ENCODE peak calls at places on chromosomes 4 and X, in eight cellular contexts. Y, F, A, T, Z, D, C and M are unnamed samples.

GRCh38 chr4:1604181-1604705 is 79.9 kb downstream of the FAM53A start:
- DNase-seq in Y (no peak), F (no peak), A (peak; percentile 20), T (no peak), Z (no peak), D (no peak), C (peak; percentile 10), M (no peak)

GRCh38 chr4:128854433-128854832 is 44.9 kb downstream of the JADE1 start:
- DNase-seq in Y (no peak), F (no peak), A (no peak), T (no peak), Z (no peak), D (no peak), C (no peak), M (no peak)

GRCh38 chr4:4402966-4403365 is 16.1 kb downstream of the NSG1 start:
- DNase-seq in Y (peak; percentile 17), F (no peak), A (no peak), T (no peak), Z (no peak), D (no peak), C (no peak), M (no peak)

GRCh38 chrX:71618787-71619186 is 476 bp upstream of the CXCR3 start:
- DNase-seq in Y (no peak), F (no peak), A (no peak), T (no peak), Z (no peak), D (no peak), C (no peak), M (no peak)

GRCh38 chrX:110003167-110004156 is 548 bp downstream of the TMEM164 start:
- DNase-seq in Y (no peak), F (peak; percentile 41), A (peak; percentile 26), T (no peak), Z (peak; percentile 39), D (peak; percentile 20), C (peak; percentile 25), M (no peak)

GRCh38 chr4:159273126-159273438 is 170.2 kb downstream of the RAPGEF2 start:
- DNase-seq in Y (no peak), F (no peak), A (no peak), T (no peak), Z (no peak), D (no peak), C (peak; percentile 52), M (no peak)

GRCh38 chrX:69197690-69198089 is 32.4 kb upstream of the PJA1 start:
- DNase-seq in Y (no peak), F (no peak), A (no peak), T (no peak), Z (no peak), D (no peak), C (no peak), M (no peak)

GRCh38 chrX:85375333-85375738 is 4.1 kb downstream of the POF1B start:
- DNase-seq in Y (no peak), F (no peak), A (peak; percentile 23), T (no peak), Z (no peak), D (no peak), C (no peak), M (no peak)

GRCh38 chrX:39418132-39418935 is 617.1 kb downstream of the MID1IP1 start:
- DNase-seq in Y (no peak), F (no peak), A (no peak), T (no peak), Z (no peak), D (no peak), C (no peak), M (no peak)

GRCh38 chrX:619812-620493 is 10.6 kb upstream of the SHOX start:
- DNase-seq in Y (no peak), F (peak; percentile 22), A (no peak), T (no peak), Z (no peak), D (no peak), C (no peak), M (no peak)

GRCh38 chrX:134654398-134655012 is 3.8 kb downstream of the PLAC1 start:
- DNase-seq in Y (no peak), F (no peak), A (no peak), T (no peak), Z (no peak), D (no peak), C (no peak), M (no peak)

GRCh38 chr4:73075832-73076231 is 6.3 kb upstream of the COX18 start:
- DNase-seq in Y (no peak), F (no peak), A (no peak), T (no peak), Z (no peak), D (no peak), C (no peak), M (no peak)

GRCh38 chrX:42519666-42520231 is 258.2 kb downstream of the PPP1R2C start:
- DNase-seq in Y (peak; percentile 51), F (no peak), A (peak; percentile 34), T (no peak), Z (no peak), D (no peak), C (peak; percentile 67), M (no peak)

GRCh38 chrX:19677121-19677520 is 161.8 kb upstream of the MAP3K15 start:
- DNase-seq in Y (peak; percentile 94), F (no peak), A (no peak), T (no peak), Z (no peak), D (no peak), C (no peak), M (no peak)

GRCh38 chrX:19679787-19680186 is 164.5 kb upstream of the MAP3K15 start:
- DNase-seq in Y (no peak), F (no peak), A (peak; percentile 12), T (no peak), Z (no peak), D (no peak), C (no peak), M (no peak)

GRCh38 chrX:19680580-19680979 is 165.3 kb upstream of the MAP3K15 start:
- DNase-seq in Y (no peak), F (no peak), A (no peak), T (no peak), Z (no peak), D (no peak), C (no peak), M (no peak)

GRCh38 chrX:19682712-19683331 is 167.5 kb upstream of the MAP3K15 start:
- DNase-seq in Y (no peak), F (no peak), A (no peak), T (peak; percentile 70), Z (peak; percentile 55), D (peak; percentile 33), C (peak; percentile 87), M (peak; percentile 23)

DNA sequence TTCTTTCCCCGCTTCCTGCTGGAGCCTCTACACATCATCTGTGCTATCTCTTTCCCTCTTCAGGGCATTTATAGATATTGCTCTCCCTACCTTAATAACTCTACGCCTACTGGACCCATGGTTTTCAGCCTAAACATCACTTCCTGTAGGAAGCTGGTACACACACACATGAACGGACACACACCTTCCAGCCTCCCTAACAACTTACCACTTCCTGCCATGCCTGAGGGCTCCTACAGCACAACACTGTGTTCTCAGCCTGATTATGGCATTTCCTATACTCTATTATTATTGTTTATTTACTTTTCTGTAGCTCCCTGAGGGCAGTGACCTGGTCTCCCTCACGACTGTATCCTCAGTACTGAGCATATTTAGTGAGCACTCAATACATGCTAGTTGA is 163.6 kb upstream of the MAP3K15 start:
- DNase-seq in Y (peak; percentile 72), F (no peak), A (no peak), T (no peak), Z (no peak), D (no peak), C (no peak), M (no peak)
- TF ChIP-seq CTCF in Y (no peak), F (no peak), A (no peak), T (no peak), Z (no peak), D (no peak), C (no peak), M (no peak)

GRCh38 chrX:153209347-153209746 is 30.3 kb downstream of the MAGEA1 start:
- DNase-seq in Y (no peak), F (no peak), A (no peak), T (no peak), Z (no peak), D (no peak), C (no peak), M (no peak)

GRCh38 chrX:153216926-153217325 is 37.8 kb downstream of the MAGEA1 start:
- DNase-seq in Y (no peak), F (no peak), A (no peak), T (no peak), Z (no peak), D (no peak), C (no peak), M (no peak)

DNA sequence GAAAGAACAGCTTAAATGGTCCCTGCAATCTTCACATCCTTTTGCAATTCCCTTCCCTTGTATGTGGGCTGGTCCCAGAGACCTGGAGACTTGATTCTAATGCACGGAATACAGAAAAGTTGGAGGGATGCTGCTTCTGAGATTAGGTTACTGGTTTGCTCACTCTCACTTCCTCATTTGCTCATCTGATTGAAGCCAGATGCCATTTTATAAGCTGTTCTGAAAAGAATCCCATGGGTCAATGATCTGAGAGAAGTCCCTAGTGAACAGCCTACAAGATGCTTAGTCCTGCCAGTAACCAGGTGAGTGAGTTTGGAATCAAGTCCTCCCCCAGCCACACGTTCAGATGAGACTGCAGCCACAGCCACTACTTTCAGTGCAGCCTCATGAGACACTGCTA is 35.9 kb downstream of the MAGEA1 start:
- DNase-seq in Y (no peak), F (no peak), A (no peak), T (no peak), Z (no peak), D (no peak), C (no peak), M (no peak)
- TF ChIP-seq CTCF in Y (no peak), F (no peak), A (no peak), T (no peak), Z (no peak), D (no peak), C (no peak), M (no peak)

DNA sequence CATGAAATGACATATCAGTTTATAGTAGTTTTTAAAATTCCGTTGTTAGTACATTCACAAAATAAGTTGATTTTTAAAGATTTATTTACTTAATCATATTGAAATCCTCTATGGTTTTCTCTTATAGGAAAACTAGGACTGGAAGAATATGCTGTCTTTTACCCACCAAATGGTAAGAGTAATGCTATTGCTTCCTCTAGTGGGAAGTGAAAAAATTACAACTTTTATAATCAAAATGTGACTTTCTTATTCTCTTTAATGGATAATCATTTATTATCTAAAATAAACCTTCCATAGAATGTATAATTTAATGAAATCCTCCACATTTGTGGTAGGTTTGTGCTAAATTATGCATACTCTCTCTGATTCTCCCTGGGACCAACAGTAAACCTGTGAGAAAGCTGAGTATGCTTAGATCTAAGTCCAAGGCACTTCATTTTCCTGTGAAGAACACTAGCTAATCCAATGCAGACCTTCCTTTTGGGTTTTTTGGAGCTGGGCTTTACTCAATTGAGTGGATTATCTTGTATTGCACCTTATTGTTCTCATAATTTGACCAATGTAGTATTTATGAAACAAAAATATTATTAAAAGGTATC is 136.2 kb downstream of the TBC1D19 start:
- DNase-seq in Y (no peak), F (no peak), A (no peak), T (no peak), Z (no peak), D (no peak), C (peak; percentile 70), M (no peak)
- TF ChIP-seq CTCF in Y (peak; percentile 57), F (peak; percentile 61), A (peak; percentile 35), T (peak; percentile 48), Z (no peak), D (peak; percentile 89), C (peak; percentile 81), M (peak; percentile 47)

DNA sequence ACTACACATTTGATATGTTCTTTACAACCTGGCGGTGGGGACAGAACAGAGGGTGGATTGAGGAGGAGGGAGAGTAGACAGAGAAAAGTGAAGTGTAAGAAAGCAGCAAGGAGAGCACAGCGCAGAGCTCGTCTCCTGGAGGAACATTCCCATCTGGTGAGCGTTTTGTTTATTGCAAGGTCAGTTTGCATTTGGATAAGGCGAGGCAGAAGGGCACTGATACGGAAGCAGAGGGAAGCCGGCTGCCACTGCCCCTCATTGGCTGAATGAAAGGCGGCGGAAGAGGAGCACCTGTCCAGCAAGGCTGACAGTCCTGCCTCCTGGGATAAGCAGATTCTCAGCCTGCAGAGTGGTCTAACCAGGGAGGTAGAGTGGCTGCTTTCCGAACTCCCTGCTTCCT is 83.2 kb downstream of the GPR143 start:
- DNase-seq in Y (no peak), F (no peak), A (no peak), T (no peak), Z (no peak), D (no peak), C (peak; percentile 42), M (no peak)
- TF ChIP-seq CTCF in Y (no peak), F (no peak), A (no peak), T (peak; percentile 15), Z (no peak), D (peak; percentile 10), C (peak; percentile 24), M (no peak)